ENCODE peak calls at places on chromosome 2, in ten cellular contexts. E is CD8-positive, alpha-beta memory T cell; F is GM13976; L is AG08396; S is activated effector memory CD4-positive, alpha-beta T cell treated with anti-CD3 and anti-CD28 coated beads, Interleukin-2, amount 50 U/mL, for 16 hours; X is fibroblast of mammary gland; W is NCI-H146; J is endothelial cell of umbilical vein; D is stimulated activated naive CD4-positive, alpha-beta T cell treated with Interleukin-2 at 50 U/mL for 16 hours; C is AG08395. T is an unnamed sample.

GRCh38 chr2:20525041-20526035 is 78.5 kb downstream of the RHOB start:
- DNase-seq in E (no peak), F (peak), L (peak), S (no peak), X (peak), W (no peak), J (no peak), D (no peak), C (peak), T (peak)

GRCh38 chr2:46909771-46910419 is 5.7 kb downstream of the MCFD2 start:
- DNase-seq in E (no peak), F (peak), L (peak), S (peak), X (peak), W (no peak), J (peak), D (peak), C (peak), T (no peak)

GRCh38 chr2:17538022-17538843 is 2.3 kb upstream of the VSNL1 start:
- DNase-seq in E (no peak), F (peak), L (no peak), S (no peak), X (peak), W (no peak), J (peak), D (no peak), C (no peak), T (no peak)

GRCh38 chr2:3107567-3107966 is 270.1 kb downstream of the EIPR1 start:
- DNase-seq in E (no peak), F (peak), L (no peak), S (no peak), X (no peak), W (no peak), J (no peak), D (no peak), C (no peak), T (no peak)

GRCh38 chr2:8496079-8496478 is 185.8 kb upstream of the ID2 start:
- DNase-seq in E (no peak), F (no peak), L (no peak), S (no peak), X (no peak), W (peak), J (no peak), D (no peak), C (no peak), T (no peak)

GRCh38 chr2:128236491-128237035 is 82.1 kb downstream of the HS6ST1 start:
- DNase-seq in E (no peak), F (no peak), L (peak), S (no peak), X (peak), W (no peak), J (no peak), D (no peak), C (peak), T (peak)

GRCh38 chr2:231677632-231678104 is 30.7 kb upstream of the PTMA start:
- DNase-seq in E (peak), F (peak), L (peak), S (peak), X (peak), W (peak), J (peak), D (peak), C (peak), T (no peak)

GRCh38 chr2:239756392-239757153 is 268.6 kb downstream of the NDUFA10 start:
- DNase-seq in E (no peak), F (no peak), L (peak), S (no peak), X (peak), W (no peak), J (no peak), D (no peak), C (no peak), T (no peak)

GRCh38 chr2:69773201-69773600 is 31.3 kb downstream of the ANXA4 start:
- DNase-seq in E (no peak), F (no peak), L (peak), S (no peak), X (peak), W (no peak), J (peak), D (no peak), C (peak), T (no peak)

GRCh38 chr2:9099341-9099751 is 95.9 kb upstream of the MBOAT2 start:
- DNase-seq in E (no peak), F (peak), L (peak), S (peak), X (peak), W (no peak), J (no peak), D (no peak), C (no peak), T (peak)

GRCh38 chr2:150917956-150918713 is 343.5 kb downstream of the RBM43 start:
- DNase-seq in E (no peak), F (no peak), L (no peak), S (no peak), X (no peak), W (no peak), J (no peak), D (no peak), C (no peak), T (no peak)

GRCh38 chr2:158187908-158188307 is 86.2 kb downstream of the UPP2 start:
- DNase-seq in E (no peak), F (no peak), L (no peak), S (no peak), X (no peak), W (no peak), J (no peak), D (no peak), C (no peak), T (no peak)

GRCh38 chr2:88950010-88950409 is 258.5 kb downstream of the RPIA start:
- DNase-seq in E (no peak), F (no peak), L (no peak), S (no peak), X (peak), W (peak), J (peak), D (no peak), C (no peak), T (no peak)

GRCh38 chr2:2229898-2230817 is 100.9 kb downstream of the MYT1L start:
- DNase-seq in E (no peak), F (no peak), L (no peak), S (no peak), X (no peak), W (no peak), J (no peak), D (no peak), C (no peak), T (no peak)

GRCh38 chr2:117980381-117980780 is 33.5 kb downstream of the CCDC93 start:
- DNase-seq in E (no peak), F (no peak), L (no peak), S (no peak), X (peak), W (no peak), J (no peak), D (no peak), C (peak), T (no peak)